ENCODE peak calls at places on chromosomes 2 and 18, in six cellular contexts. T is activated B cell treated with CpG ODN at 0.5 μM for 24 hours, H is NCI-H2081, M is HuH-7, A is NCI-H1417, X is NCI-H526. G is an unnamed sample.

GRCh38 chr2:20455076-20455587 is 8.3 kb downstream of the RHOB start:
- DNase-seq in H (no peak), X (no peak), T (no peak), A (no peak), M (no peak), G (no peak)

GRCh38 chr2:70935468-70936164 is at the start of gene ATP6V1B1:
- DNase-seq in T (no peak), X (peak), M (no peak), H (peak), A (peak), G (no peak)

GRCh38 chr2:44397447-44397846 is 35.7 kb downstream of the CAMKMT start:
- DNase-seq in X (no peak), T (no peak), H (no peak), M (no peak), A (no peak), G (no peak)

GRCh38 chr2:9528036-9528787 is 27.4 kb downstream of the ADAM17 start:
- DNase-seq in T (no peak), X (no peak), M (no peak), A (no peak), H (no peak), G (no peak)

GRCh38 chr2:205358351-205358815 is 323.9 kb upstream of the NRP2 start:
- DNase-seq in A (no peak), M (no peak), X (no peak), T (no peak), H (no peak), G (no peak)

GRCh38 chr2:105320651-105321215 is 8.8 kb downstream of the TGFBRAP1 start:
- DNase-seq in A (peak), M (no peak), X (no peak), H (no peak), T (no peak), G (no peak)

GRCh38 chr2:60347781-60348180 is 205.7 kb downstream of the BCL11A start:
- DNase-seq in H (no peak), T (no peak), A (no peak), M (peak), X (no peak), G (no peak)

GRCh38 chr18:13480856-13481255 is 245.5 kb downstream of the FAM210A start:
- DNase-seq in X (no peak), A (no peak), H (no peak), M (no peak), T (no peak), G (no peak)

GRCh38 chr2:171894612-171894947 is 536 bp upstream of the SLC25A12 start:
- DNase-seq in X (no peak), H (no peak), M (no peak), A (no peak), T (no peak), G (no peak)

GRCh38 chr2:67135201-67135600 is 261.9 kb upstream of the ETAA1 start:
- DNase-seq in X (no peak), H (peak), M (no peak), T (no peak), A (peak), G (no peak)

GRCh38 chr18:33812186-33812585 is 234.2 kb downstream of the ASXL3 start:
- DNase-seq in H (no peak), X (peak), T (no peak), A (no peak), M (no peak), G (no peak)

GRCh38 chr2:75716406-75716805 is 5.7 kb upstream of the GCFC2 start:
- DNase-seq in T (no peak), H (peak), A (no peak), X (peak), M (no peak), G (no peak)

GRCh38 chr2:236164983-236165301 is 3.2 kb downstream of the GBX2 start:
- DNase-seq in T (no peak), X (no peak), H (no peak), M (peak), A (no peak), G (no peak)

GRCh38 chr18:28961669-28962228 is 784.8 kb upstream of the CDH2 start:
- DNase-seq in A (peak), H (peak), M (peak), T (no peak), X (peak), G (no peak)

GRCh38 chr2:120399889-120400240 is 53.9 kb downstream of the INHBB start:
- DNase-seq in A (no peak), M (no peak), T (peak), X (no peak), H (no peak), G (no peak)

GRCh38 chr2:233988581-233988980 is 61.9 kb upstream of the SPP2 start:
- DNase-seq in A (no peak), M (no peak), H (no peak), X (no peak), T (no peak), G (no peak)

GRCh38 chr2:30476636-30477035 is 29.6 kb downstream of the LCLAT1 start:
- DNase-seq in H (no peak), M (no peak), A (no peak), T (no peak), X (no peak), G (no peak)

GRCh38 chr2:45370367-45370766 is 240.7 kb downstream of the SRBD1 start:
- DNase-seq in A (no peak), H (no peak), X (no peak), T (no peak), M (no peak), G (no peak)

GRCh38 chr18:1014951-1015627 is 110.4 kb downstream of the ADCYAP1 start:
- DNase-seq in X (no peak), T (no peak), A (no peak), H (no peak), M (no peak), G (peak)

GRCh38 chr2:15808980-15809379 is 131.4 kb upstream of the MYCN start:
- DNase-seq in A (no peak), X (no peak), H (no peak), M (no peak), T (no peak), G (no peak)

GRCh38 chr2:73101626-73102256 is 11.0 kb downstream of the RAB11FIP5 start:
- DNase-seq in T (no peak), A (no peak), M (no peak), H (no peak), X (no peak), G (no peak)

GRCh38 chr18:48152549-48152948 is 222.1 kb upstream of the SMAD2 start:
- DNase-seq in A (peak), X (no peak), M (no peak), T (no peak), H (no peak), G (no peak)

GRCh38 chr2:19611491-19612332 is 253.3 kb upstream of the OSR1 start:
- DNase-seq in T (no peak), H (no peak), M (peak), A (no peak), X (no peak), G (no peak)